ENCODE peak calls at places on chromosome 20, in eight cellular contexts. M, O, U, J, B, R, D and G are unnamed samples. For H3K4me1, the result is how much of the 10 kb centered on the place peaks cover.

GRCh38 chr20:45419188-45420091 is 3.5 kb downstream of the PIGT start:
- DNase-seq in M (peak), U (no peak), B (no peak), J (peak), R (no peak), O (peak), D (peak), G (peak)

GRCh38 chr20:848218-848617 is 14.7 kb downstream of the FAM110A start:
- DNase-seq in B (no peak), J (no peak), O (no peak), M (no peak), R (no peak), U (no peak), D (no peak), G (no peak)

GRCh38 chr20:46230811-46231282 is 77.5 kb downstream of the CDH22 start:
- DNase-seq in M (no peak), D (no peak), B (no peak), U (peak), O (no peak), J (peak), R (no peak), G (no peak)

GRCh38 chr20:43584448-43585138 is 6.1 kb upstream of the IFT52 start:
- DNase-seq in R (no peak), B (no peak), D (no peak), M (no peak), O (no peak), U (no peak), J (no peak), G (no peak)

GRCh38 chr20:9270831-9271230 is 201.9 kb downstream of the PLCB4 start:
- DNase-seq in B (no peak), J (peak), D (no peak), U (no peak), R (no peak), O (no peak), M (no peak), G (no peak)

GRCh38 chr20:4710106-4710475 is 11.6 kb upstream of the PRND start:
- DNase-seq in B (peak), O (no peak), J (no peak), U (no peak), M (no peak), D (no peak), R (no peak), G (no peak)

GRCh38 chr20:2131366-2131765 is 29.7 kb downstream of the STK35 start:
- DNase-seq in J (peak), U (no peak), R (no peak), O (no peak), M (peak), D (no peak), B (no peak), G (no peak)

GRCh38 chr20:5216663-5217062 is 89.9 kb downstream of the CDS2 start:
- DNase-seq in U (no peak), M (no peak), J (no peak), O (no peak), B (peak), D (no peak), R (no peak), G (no peak)

GRCh38 chr20:47244451-47244850 is 112.0 kb downstream of the ZMYND8 start:
- DNase-seq in B (no peak), M (no peak), O (no peak), J (no peak), U (no peak), R (no peak), D (no peak), G (no peak)

GRCh38 chr20:16694176-16694575 is 35.6 kb upstream of the SNRPB2 start:
- DNase-seq in J (no peak), R (no peak), D (no peak), M (no peak), O (no peak), U (no peak), B (no peak), G (no peak)

GRCh38 chr20:62635232-62635631 is 7.1 kb upstream of the SLCO4A1 start:
- DNase-seq in D (no peak), M (no peak), R (no peak), J (no peak), O (no peak), U (no peak), B (no peak), G (no peak)

GRCh38 chr20:47950103-47950502 is 164.8 kb upstream of the SULF2 start:
- DNase-seq in B (no peak), U (no peak), O (no peak), D (no peak), R (no peak), J (peak), M (no peak), G (no peak)

GRCh38 chr20:6180531-6180930 is 57.7 kb upstream of the FERMT1 start:
- DNase-seq in R (no peak), J (no peak), O (no peak), M (no peak), D (no peak), U (no peak), B (no peak), G (no peak)

GRCh38 chr20:58839474-58839874 is 11.2 kb downstream of the GNAS-AS1 start:
- DNase-seq in B (no peak), U (no peak), M (no peak), R (no peak), D (no peak), J (peak), O (no peak), G (no peak)

GRCh38 chr20:20371133-20371532 is 3.2 kb downstream of the INSM1 start:
- DNase-seq in U (no peak), J (no peak), R (no peak), O (no peak), D (no peak), B (no peak), M (no peak), G (no peak)

GRCh38 chr20:46557231-46557956 is 6.9 kb upstream of the OCSTAMP start:
- DNase-seq in R (no peak), O (no peak), D (no peak), B (no peak), U (no peak), J (no peak), M (no peak), G (no peak)

GRCh38 chr20:21174425-21175239 is 48.8 kb downstream of the KIZ start:
- DNase-seq in M (no peak), B (no peak), O (no peak), R (no peak), D (no peak), J (no peak), U (no peak), G (no peak)

GRCh38 chr20:63897978-63898561 is 3.1 kb downstream of the DNAJC5 start:
- DNase-seq in D (no peak), M (no peak), R (no peak), B (no peak), O (no peak), J (no peak), U (no peak), G (no peak)
- H3K4me1 ChIP-seq in D (under half), M (under half), R (under half), B (half or more), O (under half), J (under half), U (under half), G (under half)

GRCh38 chr20:24775966-24776365 is 173.1 kb upstream of the CST7 start:
- DNase-seq in O (no peak), B (no peak), R (no peak), J (no peak), M (no peak), D (no peak), U (no peak), G (no peak)

GRCh38 chr20:24773168-24773567 is 175.9 kb upstream of the CST7 start:
- DNase-seq in B (no peak), J (no peak), O (no peak), D (no peak), U (no peak), R (no peak), M (no peak), G (no peak)

GRCh38 chr20:24771651-24772061 is 177.4 kb upstream of the CST7 start:
- DNase-seq in M (no peak), D (no peak), B (no peak), R (no peak), O (peak), U (no peak), J (no peak), G (no peak)

GRCh38 chr20:24772667-24773066 is 176.4 kb upstream of the CST7 start:
- DNase-seq in M (no peak), D (no peak), J (no peak), U (no peak), R (no peak), B (no peak), O (peak), G (no peak)

DNA sequence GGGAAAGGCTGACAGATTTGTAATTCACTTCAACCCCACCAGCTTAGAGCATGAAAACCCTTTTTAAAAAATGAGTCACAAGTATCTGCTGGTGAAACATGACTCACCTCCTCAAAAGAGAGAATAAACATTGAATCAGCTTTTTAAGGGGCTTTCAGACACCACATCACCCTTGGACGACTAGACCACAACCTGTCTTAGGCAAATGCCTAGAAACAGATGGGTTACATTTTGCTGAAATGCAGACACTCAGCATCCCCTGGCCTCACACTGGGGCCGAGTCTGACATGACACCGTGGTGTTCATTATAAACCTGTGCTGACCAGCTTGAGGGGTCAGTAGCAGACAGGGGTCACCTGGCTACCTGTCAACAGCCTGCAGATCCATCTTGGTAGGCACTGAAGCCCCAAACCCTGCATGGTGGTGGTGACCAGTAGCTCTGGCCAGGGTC is 175.3 kb upstream of the CST7 start:
- DNase-seq in B (no peak), M (no peak), O (peak), U (peak), J (peak), D (peak), R (no peak), G (no peak)
- TF ChIP-seq EP300 in B (no peak), M (no peak), O (no peak), U (no peak), J (peak), D (no peak), R (no peak), G (no peak)

DNA sequence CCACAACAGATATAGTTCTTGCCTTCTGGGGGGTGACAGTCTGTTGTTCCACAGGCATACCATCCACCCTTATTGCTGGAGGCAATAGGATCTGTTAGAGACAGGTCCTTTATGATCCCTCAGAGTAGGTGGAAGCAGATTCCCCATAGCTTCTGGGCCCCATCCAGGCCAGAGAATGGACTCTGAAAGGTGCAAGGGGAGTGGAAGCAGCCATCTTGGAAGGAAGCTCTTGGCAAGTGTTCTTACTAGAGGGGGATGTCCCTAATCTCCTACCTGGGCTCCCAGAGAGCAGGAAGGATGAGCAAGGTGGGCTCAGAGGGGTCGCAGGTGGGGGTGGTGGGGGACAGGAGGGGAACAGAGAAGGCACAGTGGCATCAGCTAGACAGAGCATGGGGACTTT is 33.4 kb downstream of the CEBPB start:
- DNase-seq in U (no peak), O (no peak), J (no peak), D (no peak), R (no peak), B (no peak), M (no peak), G (no peak)
- H3K4me1 ChIP-seq in U (under half), O (under half), J (under half), D (under half), R (under half), B (under half), M (under half), G (under half)

GRCh38 chr20:35171753-35172433 is at the start of gene PROCR:
- DNase-seq in J (peak), R (no peak), U (peak), B (peak), M (peak), O (peak), D (no peak), G (peak)
- TF ChIP-seq EP300 in J (no peak), R (no peak), U (no peak), B (no peak), M (no peak), O (no peak), D (no peak), G (peak)

GRCh38 chr20:32481311-32482103 is 103.6 kb downstream of the NOL4L start:
- DNase-seq in O (no peak), D (no peak), M (peak), J (no peak), U (peak), B (no peak), R (no peak), G (no peak)
- H3K4me1 ChIP-seq in O (under half), D (under half), M (under half), J (under half), U (under half), B (half or more), R (under half), G (half or more)

GRCh38 chr20:51359947-51360346 is 182.6 kb downstream of the NFATC2 start:
- DNase-seq in D (no peak), B (no peak), U (no peak), M (no peak), R (no peak), O (no peak), J (no peak), G (no peak)
- TF ChIP-seq EP300 in D (no peak), B (no peak), U (no peak), M (no peak), R (no peak), O (no peak), J (no peak), G (no peak)

GRCh38 chr20:38301283-38301682 is 2.7 kb upstream of the BPI start:
- DNase-seq in D (no peak), J (no peak), M (no peak), R (no peak), B (no peak), O (no peak), U (no peak), G (no peak)
- H3K4me1 ChIP-seq in D (under half), J (under half), M (under half), R (under half), B (under half), O (under half), U (under half), G (under half)

GRCh38 chr20:23397961-23398360 is 23.3 kb downstream of the NAPB start:
- DNase-seq in B (peak), D (no peak), U (no peak), R (no peak), M (no peak), O (no peak), J (no peak), G (no peak)
- TF ChIP-seq EP300 in B (no peak), D (no peak), U (no peak), R (no peak), M (no peak), O (no peak), J (no peak), G (no peak)

GRCh38 chr20:35732644-35732982 is 9.4 kb downstream of the RBM39 start:
- DNase-seq in D (no peak), R (no peak), B (no peak), U (no peak), J (no peak), M (no peak), O (no peak), G (no peak)

GRCh38 chr20:35729836-35730582 is 12.1 kb downstream of the RBM39 start:
- DNase-seq in B (no peak), M (no peak), D (no peak), O (no peak), R (no peak), J (no peak), U (no peak), G (no peak)

GRCh38 chr20:35731469-35731788 is 10.6 kb downstream of the RBM39 start:
- DNase-seq in J (no peak), O (no peak), U (no peak), M (no peak), D (no peak), R (no peak), B (no peak), G (no peak)

GRCh38 chr20:35730583-35731468 is 11.2 kb downstream of the RBM39 start:
- DNase-seq in B (no peak), U (no peak), D (no peak), O (no peak), J (no peak), M (no peak), R (no peak), G (no peak)

GRCh38 chr20:35731862-35732643 is 10.0 kb downstream of the RBM39 start:
- DNase-seq in B (no peak), U (no peak), R (no peak), D (no peak), J (no peak), O (no peak), M (no peak), G (no peak)
- H3K4me1 ChIP-seq in B (half or more), U (under half), R (under half), D (under half), J (half or more), O (half or more), M (under half), G (under half)

GRCh38 chr20:61608275-61609085 is 356.4 kb downstream of the CDH4 start:
- DNase-seq in M (no peak), J (peak), U (no peak), D (no peak), B (no peak), R (no peak), O (no peak), G (no peak)
- TF ChIP-seq EP300 in M (no peak), J (no peak), U (no peak), D (no peak), B (no peak), R (no peak), O (no peak), G (no peak)